ENCODE peak calls at places on chromosome 16, in nine cellular contexts. One of them, this sample, is unnamed.

GRCh38 chr16:58853830-58854229 is 119.7 kb upstream of the GOT2 start:
- DNase-seq in CD8-positive, alpha-beta memory T cell: no peak
- DNase-seq in heart left ventricle: no peak
- DNase-seq in PC-3: no peak
- DNase-seq in breast epithelium: no peak
- DNase-seq in CD4-positive, alpha-beta memory T cell: no peak
- DNase-seq in right cardiac atrium: no peak
- DNase-seq in neuronal stem cell: no peak
- DNase-seq in CD8-positive, alpha-beta T cell: no peak
- DNase-seq in this sample: no peak

GRCh38 chr16:69717066-69717465 is 9.3 kb downstream of the NQO1 start:
- DNase-seq in breast epithelium: no peak
- DNase-seq in heart left ventricle: no peak
- DNase-seq in CD8-positive, alpha-beta T cell: no peak
- DNase-seq in CD8-positive, alpha-beta memory T cell: no peak
- DNase-seq in neuronal stem cell: no peak
- DNase-seq in PC-3: no peak
- DNase-seq in CD4-positive, alpha-beta memory T cell: no peak
- DNase-seq in right cardiac atrium: no peak
- DNase-seq in this sample: no peak

GRCh38 chr16:47486856-47487255 is 25.7 kb downstream of the PHKB start:
- DNase-seq in heart left ventricle: no peak
- DNase-seq in right cardiac atrium: no peak
- DNase-seq in CD4-positive, alpha-beta memory T cell: no peak
- DNase-seq in PC-3: no peak
- DNase-seq in CD8-positive, alpha-beta memory T cell: no peak
- DNase-seq in neuronal stem cell: no peak
- DNase-seq in CD8-positive, alpha-beta T cell: no peak
- DNase-seq in breast epithelium: no peak
- DNase-seq in this sample: no peak

GRCh38 chr16:81524382-81524781 is 79.8 kb downstream of the CMIP start:
- DNase-seq in PC-3: no peak
- DNase-seq in CD8-positive, alpha-beta T cell: peak; percentile 23
- DNase-seq in CD8-positive, alpha-beta memory T cell: peak; percentile 89
- DNase-seq in heart left ventricle: no peak
- DNase-seq in right cardiac atrium: no peak
- DNase-seq in breast epithelium: no peak
- DNase-seq in neuronal stem cell: no peak
- DNase-seq in CD4-positive, alpha-beta memory T cell: peak; percentile 89
- DNase-seq in this sample: no peak

GRCh38 chr16:79395631-79396030 is 204.9 kb downstream of the MAF start:
- DNase-seq in right cardiac atrium: no peak
- DNase-seq in breast epithelium: no peak
- DNase-seq in CD8-positive, alpha-beta T cell: no peak
- DNase-seq in CD4-positive, alpha-beta memory T cell: no peak
- DNase-seq in heart left ventricle: no peak
- DNase-seq in CD8-positive, alpha-beta memory T cell: no peak
- DNase-seq in PC-3: no peak
- DNase-seq in neuronal stem cell: no peak
- DNase-seq in this sample: no peak

GRCh38 chr16:79082955-79083354 is 517.6 kb downstream of the MAF start:
- DNase-seq in neuronal stem cell: no peak
- DNase-seq in CD8-positive, alpha-beta memory T cell: no peak
- DNase-seq in PC-3: no peak
- DNase-seq in CD8-positive, alpha-beta T cell: no peak
- DNase-seq in breast epithelium: no peak
- DNase-seq in right cardiac atrium: no peak
- DNase-seq in heart left ventricle: no peak
- DNase-seq in CD4-positive, alpha-beta memory T cell: no peak
- DNase-seq in this sample: no peak

GRCh38 chr16:55367796-55368195 is 43.8 kb downstream of the IRX6 start:
- DNase-seq in heart left ventricle: no peak
- DNase-seq in right cardiac atrium: no peak
- DNase-seq in CD8-positive, alpha-beta memory T cell: no peak
- DNase-seq in breast epithelium: no peak
- DNase-seq in PC-3: no peak
- DNase-seq in neuronal stem cell: no peak
- DNase-seq in CD4-positive, alpha-beta memory T cell: no peak
- DNase-seq in CD8-positive, alpha-beta T cell: no peak
- DNase-seq in this sample: no peak

GRCh38 chr16:56682703-56683397 is 580 bp downstream of the MT1X start:
- DNase-seq in CD8-positive, alpha-beta memory T cell: no peak
- DNase-seq in PC-3: no peak
- DNase-seq in right cardiac atrium: peak; percentile 75
- DNase-seq in neuronal stem cell: no peak
- DNase-seq in CD8-positive, alpha-beta T cell: no peak
- DNase-seq in heart left ventricle: no peak
- DNase-seq in breast epithelium: no peak
- DNase-seq in CD4-positive, alpha-beta memory T cell: no peak
- DNase-seq in this sample: no peak

GRCh38 chr16:57039148-57039812 is 49.9 kb downstream of the NLRC5 start:
- DNase-seq in heart left ventricle: no peak
- DNase-seq in CD8-positive, alpha-beta T cell: no peak
- DNase-seq in PC-3: no peak
- DNase-seq in neuronal stem cell: no peak
- DNase-seq in right cardiac atrium: peak; percentile 66
- DNase-seq in CD4-positive, alpha-beta memory T cell: no peak
- DNase-seq in breast epithelium: no peak
- DNase-seq in CD8-positive, alpha-beta memory T cell: peak; percentile 62
- DNase-seq in this sample: peak; percentile 44

GRCh38 chr16:72925631-72925979 is 122.3 kb downstream of the ZFHX3 start:
- DNase-seq in CD4-positive, alpha-beta memory T cell: no peak
- DNase-seq in CD8-positive, alpha-beta memory T cell: no peak
- DNase-seq in heart left ventricle: no peak
- DNase-seq in breast epithelium: no peak
- DNase-seq in neuronal stem cell: no peak
- DNase-seq in right cardiac atrium: no peak
- DNase-seq in PC-3: no peak
- DNase-seq in CD8-positive, alpha-beta T cell: no peak
- DNase-seq in this sample: no peak

GRCh38 chr16:57636184-57636583 is 7.8 kb downstream of the ADGRG1 start:
- DNase-seq in neuronal stem cell: no peak
- DNase-seq in CD8-positive, alpha-beta memory T cell: no peak
- DNase-seq in breast epithelium: no peak
- DNase-seq in right cardiac atrium: no peak
- DNase-seq in CD4-positive, alpha-beta memory T cell: no peak
- DNase-seq in CD8-positive, alpha-beta T cell: no peak
- DNase-seq in heart left ventricle: no peak
- DNase-seq in PC-3: no peak
- DNase-seq in this sample: no peak

GRCh38 chr16:47660540-47660939 is 199.4 kb downstream of the PHKB start:
- DNase-seq in heart left ventricle: no peak
- DNase-seq in right cardiac atrium: no peak
- DNase-seq in breast epithelium: no peak
- DNase-seq in PC-3: no peak
- DNase-seq in CD4-positive, alpha-beta memory T cell: no peak
- DNase-seq in CD8-positive, alpha-beta memory T cell: no peak
- DNase-seq in CD8-positive, alpha-beta T cell: no peak
- DNase-seq in neuronal stem cell: no peak
- DNase-seq in this sample: no peak

GRCh38 chr16:50261160-50261706 is 5.1 kb upstream of the ADCY7 start:
- DNase-seq in CD8-positive, alpha-beta memory T cell: no peak
- DNase-seq in heart left ventricle: no peak
- DNase-seq in right cardiac atrium: no peak
- DNase-seq in PC-3: no peak
- DNase-seq in breast epithelium: no peak
- DNase-seq in neuronal stem cell: no peak
- DNase-seq in CD8-positive, alpha-beta T cell: no peak
- DNase-seq in CD4-positive, alpha-beta memory T cell: no peak
- DNase-seq in this sample: no peak
- H3K4me1 ChIP-seq in CD8-positive, alpha-beta memory T cell: peaks cover 21% of the 10 kb centered on the region
- H3K4me1 ChIP-seq in heart left ventricle: peaks cover 5% of the 10 kb centered on the region
- H3K4me1 ChIP-seq in right cardiac atrium: no peaks in the 10 kb centered on the region
- H3K4me1 ChIP-seq in PC-3: peaks cover 14% of the 10 kb centered on the region
- H3K4me1 ChIP-seq in breast epithelium: no peaks in the 10 kb centered on the region
- H3K4me1 ChIP-seq in neuronal stem cell: peaks cover 13% of the 10 kb centered on the region
- H3K4me1 ChIP-seq in CD8-positive, alpha-beta T cell: peaks cover 44% of the 10 kb centered on the region
- H3K4me1 ChIP-seq in CD4-positive, alpha-beta memory T cell: peaks cover 25% of the 10 kb centered on the region
- H3K4me1 ChIP-seq in this sample: peaks cover 38% of the 10 kb centered on the region

GRCh38 chr16:22326369-22326652 is 29.1 kb downstream of the POLR3E start:
- DNase-seq in CD8-positive, alpha-beta memory T cell: no peak
- DNase-seq in breast epithelium: no peak
- DNase-seq in heart left ventricle: no peak
- DNase-seq in CD8-positive, alpha-beta T cell: no peak
- DNase-seq in neuronal stem cell: no peak
- DNase-seq in right cardiac atrium: no peak
- DNase-seq in CD4-positive, alpha-beta memory T cell: no peak
- DNase-seq in PC-3: no peak
- DNase-seq in this sample: no peak
- H3K9me3 ChIP-seq in CD8-positive, alpha-beta memory T cell: no peaks in the 10 kb centered on the region
- H3K9me3 ChIP-seq in breast epithelium: no peaks in the 10 kb centered on the region
- H3K9me3 ChIP-seq in heart left ventricle: no peaks in the 10 kb centered on the region
- H3K9me3 ChIP-seq in CD8-positive, alpha-beta T cell: no peaks in the 10 kb centered on the region
- H3K9me3 ChIP-seq in neuronal stem cell: peaks cover 2% of the 10 kb centered on the region
- H3K9me3 ChIP-seq in right cardiac atrium: no peaks in the 10 kb centered on the region
- H3K9me3 ChIP-seq in CD4-positive, alpha-beta memory T cell: no peaks in the 10 kb centered on the region
- H3K9me3 ChIP-seq in PC-3: no peaks in the 10 kb centered on the region
- H3K9me3 ChIP-seq in this sample: no peaks in the 10 kb centered on the region

GRCh38 chr16:2755158-2755557 is 2.7 kb downstream of the SRRM2 start:
- DNase-seq in CD8-positive, alpha-beta memory T cell: no peak
- DNase-seq in right cardiac atrium: no peak
- DNase-seq in heart left ventricle: no peak
- DNase-seq in CD8-positive, alpha-beta T cell: no peak
- DNase-seq in PC-3: no peak
- DNase-seq in CD4-positive, alpha-beta memory T cell: no peak
- DNase-seq in neuronal stem cell: no peak
- DNase-seq in breast epithelium: no peak
- DNase-seq in this sample: no peak
- H3K4me3 ChIP-seq in CD8-positive, alpha-beta memory T cell: peak overlapping the region; percentile 77
- H3K4me3 ChIP-seq in right cardiac atrium: peak overlapping the region; percentile 90
- H3K4me3 ChIP-seq in heart left ventricle: peak overlapping the region; percentile 99
- H3K4me3 ChIP-seq in CD8-positive, alpha-beta T cell: peak overlapping the region; percentile 2
- H3K4me3 ChIP-seq in PC-3: peak overlapping the region; percentile 89
- H3K4me3 ChIP-seq in CD4-positive, alpha-beta memory T cell: no peak overlapping the region
- H3K4me3 ChIP-seq in neuronal stem cell: no peak overlapping the region
- H3K4me3 ChIP-seq in breast epithelium: peak overlapping the region; percentile 82
- H3K4me3 ChIP-seq in this sample: no peak overlapping the region

GRCh38 chr16:64343061-64343819 is 778.6 kb downstream of the CDH11 start:
- DNase-seq in neuronal stem cell: no peak
- DNase-seq in CD8-positive, alpha-beta memory T cell: no peak
- DNase-seq in right cardiac atrium: no peak
- DNase-seq in CD4-positive, alpha-beta memory T cell: no peak
- DNase-seq in PC-3: no peak
- DNase-seq in CD8-positive, alpha-beta T cell: no peak
- DNase-seq in heart left ventricle: no peak
- DNase-seq in breast epithelium: no peak
- DNase-seq in this sample: no peak

GRCh38 chr16:64345142-64345541 is 776.7 kb downstream of the CDH11 start:
- DNase-seq in heart left ventricle: no peak
- DNase-seq in neuronal stem cell: no peak
- DNase-seq in breast epithelium: no peak
- DNase-seq in CD4-positive, alpha-beta memory T cell: no peak
- DNase-seq in right cardiac atrium: no peak
- DNase-seq in CD8-positive, alpha-beta memory T cell: no peak
- DNase-seq in PC-3: no peak
- DNase-seq in CD8-positive, alpha-beta T cell: no peak
- DNase-seq in this sample: no peak

GRCh38 chr16:64339052-64339770 is 782.7 kb downstream of the CDH11 start:
- DNase-seq in CD8-positive, alpha-beta memory T cell: no peak
- DNase-seq in PC-3: peak; percentile 74
- DNase-seq in neuronal stem cell: no peak
- DNase-seq in CD4-positive, alpha-beta memory T cell: no peak
- DNase-seq in breast epithelium: no peak
- DNase-seq in CD8-positive, alpha-beta T cell: no peak
- DNase-seq in right cardiac atrium: no peak
- DNase-seq in heart left ventricle: no peak
- DNase-seq in this sample: no peak
- H3K4me1 ChIP-seq in CD8-positive, alpha-beta memory T cell: no peaks in the 10 kb centered on the region
- H3K4me1 ChIP-seq in PC-3: peaks cover 14% of the 10 kb centered on the region
- H3K4me1 ChIP-seq in neuronal stem cell: no peaks in the 10 kb centered on the region
- H3K4me1 ChIP-seq in CD4-positive, alpha-beta memory T cell: no peaks in the 10 kb centered on the region
- H3K4me1 ChIP-seq in breast epithelium: no peaks in the 10 kb centered on the region
- H3K4me1 ChIP-seq in CD8-positive, alpha-beta T cell: no peaks in the 10 kb centered on the region
- H3K4me1 ChIP-seq in right cardiac atrium: no peaks in the 10 kb centered on the region
- H3K4me1 ChIP-seq in heart left ventricle: no peaks in the 10 kb centered on the region
- H3K4me1 ChIP-seq in this sample: peaks cover 3% of the 10 kb centered on the region

DNA sequence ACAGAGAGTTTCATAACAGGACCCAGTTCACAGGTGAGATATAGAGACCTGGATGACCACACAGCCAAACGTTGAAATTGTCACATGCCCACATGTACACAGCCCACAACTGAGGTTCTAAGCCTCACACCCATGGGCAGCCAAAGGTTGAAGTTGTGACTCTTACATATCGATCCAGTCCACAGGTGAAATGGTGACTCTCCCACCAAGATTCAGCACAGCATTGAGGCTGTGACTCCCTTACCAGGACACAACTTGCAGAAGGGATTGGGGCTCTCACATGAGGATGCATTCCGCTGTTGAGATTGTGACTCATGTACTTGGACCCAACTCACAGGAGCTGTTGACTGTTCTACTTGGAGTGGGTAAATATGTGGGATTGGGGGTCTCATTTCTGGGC is 1836.4 kb downstream of the TP53TG3F start:
- DNase-seq in right cardiac atrium: no peak
- DNase-seq in CD8-positive, alpha-beta memory T cell: no peak
- DNase-seq in heart left ventricle: no peak
- DNase-seq in breast epithelium: no peak
- DNase-seq in CD8-positive, alpha-beta T cell: no peak
- DNase-seq in CD4-positive, alpha-beta memory T cell: no peak
- DNase-seq in PC-3: no peak
- DNase-seq in neuronal stem cell: no peak
- DNase-seq in this sample: no peak
- H3K9me3 ChIP-seq in right cardiac atrium: no peaks in the 10 kb centered on the region
- H3K9me3 ChIP-seq in CD8-positive, alpha-beta memory T cell: no peaks in the 10 kb centered on the region
- H3K9me3 ChIP-seq in heart left ventricle: no peaks in the 10 kb centered on the region
- H3K9me3 ChIP-seq in breast epithelium: peaks cover 11% of the 10 kb centered on the region
- H3K9me3 ChIP-seq in CD8-positive, alpha-beta T cell: peaks cover 4% of the 10 kb centered on the region
- H3K9me3 ChIP-seq in CD4-positive, alpha-beta memory T cell: peaks cover 7% of the 10 kb centered on the region
- H3K9me3 ChIP-seq in PC-3: no peaks in the 10 kb centered on the region
- H3K9me3 ChIP-seq in neuronal stem cell: peaks cover 26% of the 10 kb centered on the region
- H3K9me3 ChIP-seq in this sample: no peaks in the 10 kb centered on the region

DNA sequence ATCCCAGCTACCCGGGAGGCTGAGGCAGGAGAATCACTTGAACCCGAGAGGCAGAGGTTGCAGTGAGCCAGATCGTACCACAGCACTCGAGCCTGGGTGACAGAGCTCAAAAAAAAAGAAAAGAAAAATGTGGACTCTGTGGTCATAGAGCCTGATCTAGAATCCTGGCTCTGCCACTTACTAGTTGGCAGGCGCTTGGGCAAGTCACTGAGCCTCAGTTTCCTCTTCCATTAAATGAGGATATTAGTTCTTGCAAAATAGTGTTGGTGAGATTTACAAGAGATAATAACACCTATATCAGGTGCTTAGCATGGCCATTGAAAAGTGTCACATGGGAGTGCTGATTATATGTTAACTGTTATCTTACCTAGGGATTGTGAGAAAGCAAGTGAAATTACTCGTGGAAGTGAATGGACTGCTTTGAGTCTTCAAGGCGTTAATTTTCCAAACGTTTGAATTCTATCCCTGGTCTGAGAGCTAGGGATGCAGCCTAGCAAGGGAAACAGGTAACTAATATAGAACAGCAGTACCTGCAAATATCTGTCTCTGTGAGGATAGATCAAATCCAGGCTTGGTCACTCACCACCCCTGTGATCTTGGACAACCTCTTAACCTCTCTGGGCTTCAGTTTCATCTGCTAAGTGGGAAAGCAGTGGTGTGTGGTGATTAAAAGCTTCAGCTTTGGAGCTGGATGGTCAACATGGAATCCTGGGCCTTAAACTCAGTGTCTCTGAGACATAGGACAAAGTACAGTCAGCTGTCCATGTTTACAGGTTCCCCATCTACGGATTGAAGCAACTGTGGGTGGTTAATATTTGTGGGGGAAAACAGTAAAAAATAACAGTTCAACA is 953 bp upstream of the NSMCE1 start:
- DNase-seq in PC-3: no peak
- DNase-seq in CD4-positive, alpha-beta memory T cell: no peak
- DNase-seq in right cardiac atrium: no peak
- DNase-seq in heart left ventricle: no peak
- DNase-seq in breast epithelium: no peak
- DNase-seq in CD8-positive, alpha-beta memory T cell: no peak
- DNase-seq in neuronal stem cell: no peak
- DNase-seq in CD8-positive, alpha-beta T cell: no peak
- DNase-seq in this sample: no peak
- H3K4me3 ChIP-seq in PC-3: peak overlapping the region; percentile 85
- H3K4me3 ChIP-seq in CD4-positive, alpha-beta memory T cell: peak overlapping the region; percentile 74
- H3K4me3 ChIP-seq in right cardiac atrium: no peak overlapping the region
- H3K4me3 ChIP-seq in heart left ventricle: peak overlapping the region; percentile 84
- H3K4me3 ChIP-seq in breast epithelium: peak overlapping the region; percentile 82
- H3K4me3 ChIP-seq in CD8-positive, alpha-beta memory T cell: peak overlapping the region; percentile 97
- H3K4me3 ChIP-seq in neuronal stem cell: no peak overlapping the region
- H3K4me3 ChIP-seq in CD8-positive, alpha-beta T cell: peak overlapping the region; percentile 90
- H3K4me3 ChIP-seq in this sample: peak overlapping the region; percentile 76